ENCODE peak calls at places on chromosomes 1 and 21, in six cellular contexts. T is neural progenitor cell, O is PC-3, M is GM23338, J is OCI-LY7, G is HCT116. S is an unnamed sample.

GRCh38 chr1:227961651-227962050 is 13.9 kb upstream of the WNT9A start:
- DNase-seq in G (no peak), T (peak; percentile 1), O (no peak), M (no peak), J (peak; percentile 10), S (no peak)

GRCh38 chr1:56821462-56821797 is 2.2 kb upstream of the FYB2 start:
- DNase-seq in T (no peak), O (peak; percentile 26), G (no peak), J (no peak), M (no peak), S (peak; percentile 47)

GRCh38 chr1:30911061-30911954 is 2.8 kb upstream of the SDC3 start:
- DNase-seq in M (peak; percentile 96), J (peak; percentile 74), T (peak; percentile 94), O (peak; percentile 80), G (peak; percentile 74), S (peak; percentile 93)

GRCh38 chr1:7247683-7248401 is 462.6 kb downstream of the CAMTA1 start:
- DNase-seq in M (no peak), T (no peak), J (no peak), G (no peak), O (no peak), S (no peak)

GRCh38 chr1:116911166-116911553 is 1.4 kb downstream of the PTGFRN start:
- DNase-seq in J (no peak), O (no peak), M (no peak), T (peak; percentile 26), G (no peak), S (no peak)

GRCh38 chr1:1869459-1869858 is 21.4 kb downstream of the GNB1 start:
- DNase-seq in M (no peak), G (no peak), T (no peak), O (no peak), J (no peak), S (no peak)

GRCh38 chr1:29398431-29398830 is 162.1 kb downstream of the PTPRU start:
- DNase-seq in J (no peak), G (no peak), T (no peak), M (no peak), O (peak; percentile 56), S (peak; percentile 77)

GRCh38 chr1:110462964-110463363 is 12.0 kb downstream of the PROK1 start:
- DNase-seq in G (no peak), J (no peak), T (no peak), M (no peak), O (peak; percentile 19), S (peak; percentile 22)

GRCh38 chr21:18164933-18165332 is 79.7 kb upstream of the CHODL start:
- DNase-seq in J (no peak), T (peak; percentile 9), O (peak; percentile 2), M (peak; percentile 17), G (no peak), S (no peak)

GRCh38 chr1:164823486-164824279 is 264.7 kb downstream of the PBX1 start:
- DNase-seq in O (no peak), T (peak; percentile 44), M (no peak), J (no peak), G (no peak), S (peak; percentile 3)

GRCh38 chr1:17081439-17081838 is 27.6 kb upstream of the SDHB start:
- DNase-seq in J (no peak), M (no peak), G (no peak), T (no peak), O (no peak), S (no peak)

GRCh38 chr1:200342511-200343400 is 67.1 kb downstream of the ZNF281 start:
- DNase-seq in M (no peak), G (no peak), T (no peak), O (peak; percentile 77), J (no peak), S (peak; percentile 79)

GRCh38 chr1:15727424-15727823 is 8.6 kb upstream of the SLC25A34 start:
- DNase-seq in M (no peak), T (no peak), J (no peak), G (no peak), O (no peak), S (no peak)

GRCh38 chr1:50308883-50309282 is 114.4 kb downstream of the DMRTA2 start:
- DNase-seq in M (peak; percentile 88), O (peak; percentile 27), G (no peak), T (peak; percentile 72), J (peak; percentile 48), S (peak; percentile 46)

GRCh38 chr1:118151312-118151937 is 33.6 kb downstream of the SPAG17 start:
- DNase-seq in T (peak; percentile 68), G (peak; percentile 39), J (peak; percentile 48), O (peak; percentile 79), M (peak; percentile 76), S (peak; percentile 70)

GRCh38 chr1:162300057-162300917 is 76.4 kb downstream of the SPATA46 start:
- DNase-seq in M (peak; percentile 39), J (no peak), G (no peak), O (no peak), T (peak; percentile 17), S (no peak)

GRCh38 chr1:219958875-219959417 is 30.6 kb upstream of the SLC30A10 start:
- DNase-seq in G (no peak), M (no peak), T (no peak), J (no peak), O (peak; percentile 58), S (no peak)

GRCh38 chr1:44786138-44786840 is 1.7 kb downstream of the BEST4 start:
- DNase-seq in O (peak; percentile 29), M (peak; percentile 89), J (peak; percentile 78), T (peak; percentile 84), G (peak; percentile 45), S (peak; percentile 79)

GRCh38 chr1:36734356-36734755 is 251.6 kb upstream of the CSF3R start:
- DNase-seq in J (no peak), O (no peak), T (no peak), G (no peak), M (no peak), S (no peak)

GRCh38 chr1:198601936-198602889 is 36.6 kb upstream of the PTPRC start:
- DNase-seq in O (no peak), G (no peak), T (no peak), M (no peak), J (no peak), S (peak; percentile 89)

GRCh38 chr1:151885479-151885878 is 23.8 kb downstream of the THEM4 start:
- DNase-seq in O (peak; percentile 87), T (no peak), M (no peak), J (no peak), G (no peak), S (no peak)

GRCh38 chr1:202264300-202265075 is 70.9 kb downstream of the LGR6 start:
- DNase-seq in O (no peak), M (no peak), J (no peak), G (no peak), T (no peak), S (peak; percentile 15)

GRCh38 chr1:243179714-243180113 is 75.4 kb downstream of the CEP170 start:
- DNase-seq in J (no peak), G (no peak), O (peak; percentile 34), T (no peak), M (no peak), S (peak; percentile 1)

GRCh38 chr1:40750326-40750975 is 33.1 kb upstream of the KCNQ4 start:
- DNase-seq in M (no peak), O (peak; percentile 52), J (no peak), G (no peak), T (no peak), S (peak; percentile 42)

GRCh38 chr1:156703336-156703735 is 2.0 kb downstream of the CRABP2 start:
- DNase-seq in O (no peak), T (no peak), J (no peak), G (no peak), M (no peak), S (no peak)

GRCh38 chr1:17561252-17561558 is 21.7 kb downstream of the ARHGEF10L start:
- DNase-seq in G (no peak), J (no peak), O (no peak), M (no peak), T (no peak), S (peak; percentile 77)

GRCh38 chr1:204974326-204974725 is 68.7 kb upstream of the CNTN2 start:
- DNase-seq in O (no peak), G (no peak), T (no peak), J (no peak), M (peak; percentile 25), S (no peak)

GRCh38 chr1:247390996-247391395 is 25.0 kb upstream of the NLRP3 start:
- DNase-seq in G (no peak), T (no peak), J (no peak), M (no peak), O (no peak), S (no peak)
- H3K4me2 ChIP-seq in G (no peak overlapping the region), T (no peak overlapping the region), J (no peak overlapping the region), M (no peak overlapping the region), O (no peak overlapping the region), S (no peak overlapping the region)

GRCh38 chr1:231918239-231919015 is 291.8 kb downstream of the DISC1 start:
- DNase-seq in J (no peak), G (no peak), T (no peak), O (peak; percentile 53), M (no peak), S (no peak)
- TF ChIP-seq EZH2phosphoT487 in J (no peak), G (no peak), T (no peak), O (no peak), M (no peak), S (no peak)

GRCh38 chr1:183077107-183077506 is 53.9 kb downstream of the LAMC1 start:
- DNase-seq in O (no peak), M (no peak), J (no peak), T (no peak), G (no peak), S (no peak)

GRCh38 chr1:183082650-183083049 is 59.4 kb downstream of the LAMC1 start:
- DNase-seq in O (no peak), M (no peak), J (no peak), G (no peak), T (no peak), S (no peak)

GRCh38 chr1:183081402-183082110 is 58.3 kb downstream of the LAMC1 start:
- DNase-seq in M (no peak), G (no peak), T (no peak), O (no peak), J (no peak), S (no peak)

GRCh38 chr1:183079697-183080096 is 56.5 kb downstream of the LAMC1 start:
- DNase-seq in M (no peak), G (no peak), O (peak; percentile 75), J (no peak), T (no peak), S (peak; percentile 62)

GRCh38 chr1:183080406-183080805 is 57.2 kb downstream of the LAMC1 start:
- DNase-seq in O (peak; percentile 67), G (no peak), T (no peak), M (no peak), J (no peak), S (peak; percentile 78)
- H3K4me2 ChIP-seq in O (peak overlapping the region; percentile 49), G (peak overlapping the region; percentile 30), T (no peak overlapping the region), M (no peak overlapping the region), J (no peak overlapping the region), S (peak overlapping the region; percentile 26)

DNA sequence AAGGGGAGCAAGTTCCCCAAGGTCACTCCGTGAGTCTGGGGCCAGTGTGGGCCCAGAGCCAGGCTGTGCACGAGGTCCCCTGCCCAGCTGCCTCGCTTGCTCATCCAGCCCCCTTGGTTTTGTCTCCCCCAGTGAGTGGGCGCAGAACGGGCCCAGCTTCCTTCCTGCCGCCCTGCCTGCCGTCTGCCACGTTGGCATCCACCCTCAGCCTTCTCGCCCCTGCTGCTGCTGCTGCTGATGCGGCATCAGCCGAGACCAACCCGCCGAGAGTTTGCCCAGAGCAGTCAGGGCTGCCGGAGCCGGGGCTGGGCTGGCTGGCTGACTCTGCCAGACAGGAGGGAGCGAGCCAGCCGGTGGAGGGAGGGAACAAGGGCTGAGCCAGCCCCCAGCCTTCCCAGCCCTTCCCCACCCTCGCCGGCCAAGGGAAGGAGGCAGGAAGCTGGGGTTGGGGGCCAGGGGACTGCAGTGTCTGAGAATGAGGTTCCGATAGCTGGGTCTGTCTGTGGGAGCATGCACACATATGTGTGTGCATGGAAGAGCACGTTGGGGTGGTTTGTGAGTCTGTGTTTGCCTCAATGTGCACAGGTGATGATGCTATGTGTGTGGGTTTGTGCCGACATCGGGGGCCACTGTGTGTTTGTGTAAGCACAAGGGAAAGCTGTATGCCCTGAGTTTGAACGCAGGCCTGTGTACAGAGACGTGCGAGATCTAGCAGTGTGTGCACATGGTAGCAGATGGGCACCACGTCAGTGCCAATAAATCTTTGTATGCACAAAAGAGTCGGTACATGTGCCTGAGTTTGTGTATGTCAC is 31.6 kb upstream of the WASF2 start:
- DNase-seq in O (no peak), G (no peak), T (no peak), J (no peak), M (no peak), S (peak; percentile 68)
- TF ChIP-seq EZH2phosphoT487 in O (no peak), G (no peak), T (no peak), J (no peak), M (no peak), S (no peak)

S was measured in GM23248.